ENCODE peak calls at places on chromosomes 2 and 18, in five cellular contexts. D, H, C, O and G are unnamed samples.

GRCh38 chr2:200765995-200766660 is 45.6 kb upstream of the BZW1 start:
- DNase-seq in D (peak), H (peak), C (no peak), O (no peak), G (no peak)

GRCh38 chr2:54597153-54597827 is 126.2 kb upstream of the EML6 start:
- DNase-seq in D (peak), H (no peak), C (peak), O (no peak), G (no peak)

GRCh38 chr2:68295523-68295922 is 24.2 kb downstream of the CNRIP1 start:
- DNase-seq in D (no peak), H (no peak), C (no peak), O (no peak), G (no peak)

GRCh38 chr2:176164184-176164802 is 7.2 kb downstream of the HOXD3 start:
- DNase-seq in D (no peak), H (no peak), C (no peak), O (no peak), G (no peak)

GRCh38 chr2:118386636-118387302 is 298.5 kb downstream of the INSIG2 start:
- DNase-seq in D (peak), H (peak), C (no peak), O (no peak), G (peak)

GRCh38 chr2:7102831-7103230 is 185.6 kb downstream of the RNF144A start:
- DNase-seq in D (no peak), H (no peak), C (no peak), O (no peak), G (no peak)

GRCh38 chr18:50170004-50170403 is 24.9 kb downstream of the MYO5B start:
- DNase-seq in D (no peak), H (no peak), C (no peak), O (no peak), G (no peak)

GRCh38 chr2:72755647-72756423 is 70.0 kb downstream of the EXOC6B start:
- DNase-seq in D (peak), H (no peak), C (no peak), O (no peak), G (peak)

GRCh38 chr2:160371251-160372009 is 122.2 kb downstream of the RBMS1 start:
- DNase-seq in D (peak), H (no peak), C (no peak), O (no peak), G (no peak)

GRCh38 chr2:25879133-25879730 is 945 bp upstream of the ASXL2 start:
- DNase-seq in D (peak), H (peak), C (no peak), O (no peak), G (peak)

GRCh38 chr2:216691210-216691741 is 4.1 kb downstream of the IGFBP5 start:
- DNase-seq in D (peak), H (peak), C (no peak), O (peak), G (peak)

GRCh38 chr2:205889073-205889472 is 196.9 kb downstream of the INO80D start:
- DNase-seq in D (peak), H (peak), C (no peak), O (no peak), G (no peak)

GRCh38 chr2:206040525-206040924 is 45.4 kb downstream of the INO80D start:
- DNase-seq in D (no peak), H (no peak), C (no peak), O (no peak), G (peak)

GRCh38 chr18:9775172-9775571 is 67.1 kb downstream of the RAB31 start:
- DNase-seq in D (no peak), H (no peak), C (no peak), O (no peak), G (peak)

GRCh38 chr2:144449028-144449406 is 70.9 kb downstream of the ZEB2 start:
- DNase-seq in D (no peak), H (no peak), C (no peak), O (no peak), G (no peak)

GRCh38 chr18:10290244-10291240 is 163.9 kb upstream of the APCDD1 start:
- DNase-seq in D (no peak), H (no peak), C (no peak), O (no peak), G (peak)

GRCh38 chr2:24304621-24305020 is 55.7 kb downstream of the ITSN2 start:
- DNase-seq in D (no peak), H (no peak), C (no peak), O (no peak), G (peak)

GRCh38 chr2:230737791-230738226 is 25.2 kb downstream of the CAB39 start:
- DNase-seq in D (no peak), H (peak), C (no peak), O (no peak), G (no peak)

GRCh38 chr2:128395196-128395595 is 76.5 kb upstream of the HS6ST1 start:
- DNase-seq in D (no peak), H (no peak), C (peak), O (no peak), G (no peak)

GRCh38 chr2:96144481-96145027 is 686 bp downstream of the DUSP2 start:
- DNase-seq in D (no peak), H (no peak), C (no peak), O (no peak), G (no peak)

GRCh38 chr2:162524849-162525248 is 180.9 kb downstream of the GCA start:
- DNase-seq in D (no peak), H (no peak), C (no peak), O (no peak), G (no peak)

GRCh38 chr2:162518894-162519293 is 175.0 kb downstream of the GCA start:
- DNase-seq in D (no peak), H (no peak), C (no peak), O (no peak), G (no peak)

GRCh38 chr2:162521871-162522655 is 178.1 kb downstream of the GCA start:
- DNase-seq in D (no peak), H (no peak), C (no peak), O (no peak), G (no peak)

GRCh38 chr2:162520959-162521358 is 177.0 kb downstream of the GCA start:
- DNase-seq in D (no peak), H (no peak), C (no peak), O (no peak), G (no peak)

GRCh38 chr2:162524192-162524591 is 180.3 kb downstream of the GCA start:
- DNase-seq in D (peak), H (no peak), C (peak), O (no peak), G (no peak)
- TF ChIP-seq CTCF in D (no peak), H (no peak), C (peak), O (no peak), G (no peak)

GRCh38 chr2:241913703-241914102 is 44.2 kb downstream of the RTP5 start:
- DNase-seq in D (no peak), H (no peak), C (no peak), O (no peak), G (no peak)
- H3K4me3 ChIP-seq in D (no peak), H (no peak), C (no peak), O (no peak), G (no peak)

GRCh38 chr2:178320011-178320410 is 125.7 kb downstream of the OSBPL6 start:
- DNase-seq in D (no peak), H (no peak), C (no peak), O (no peak), G (no peak)
- TF ChIP-seq CTCF in D (no peak), H (no peak), C (no peak), O (no peak), G (no peak)

GRCh38 chr2:177606636-177607035 is 214.1 kb downstream of the AGPS start:
- DNase-seq in D (peak), H (no peak), C (no peak), O (no peak), G (peak)
- H3K4me3 ChIP-seq in D (no peak), H (no peak), C (no peak), O (no peak), G (no peak)

GRCh38 chr2:28341208-28341891 is 51.3 kb upstream of the FOSL2 start:
- DNase-seq in D (no peak), H (no peak), C (no peak), O (no peak), G (peak)

GRCh38 chr2:28342081-28342967 is 50.3 kb upstream of the FOSL2 start:
- DNase-seq in D (peak), H (no peak), C (peak), O (peak), G (peak)

GRCh38 chr2:28339516-28340175 is 53.0 kb upstream of the FOSL2 start:
- DNase-seq in D (no peak), H (no peak), C (no peak), O (no peak), G (no peak)

GRCh38 chr2:28338754-28339325 is 53.8 kb upstream of the FOSL2 start:
- DNase-seq in D (no peak), H (peak), C (no peak), O (no peak), G (no peak)

DNA sequence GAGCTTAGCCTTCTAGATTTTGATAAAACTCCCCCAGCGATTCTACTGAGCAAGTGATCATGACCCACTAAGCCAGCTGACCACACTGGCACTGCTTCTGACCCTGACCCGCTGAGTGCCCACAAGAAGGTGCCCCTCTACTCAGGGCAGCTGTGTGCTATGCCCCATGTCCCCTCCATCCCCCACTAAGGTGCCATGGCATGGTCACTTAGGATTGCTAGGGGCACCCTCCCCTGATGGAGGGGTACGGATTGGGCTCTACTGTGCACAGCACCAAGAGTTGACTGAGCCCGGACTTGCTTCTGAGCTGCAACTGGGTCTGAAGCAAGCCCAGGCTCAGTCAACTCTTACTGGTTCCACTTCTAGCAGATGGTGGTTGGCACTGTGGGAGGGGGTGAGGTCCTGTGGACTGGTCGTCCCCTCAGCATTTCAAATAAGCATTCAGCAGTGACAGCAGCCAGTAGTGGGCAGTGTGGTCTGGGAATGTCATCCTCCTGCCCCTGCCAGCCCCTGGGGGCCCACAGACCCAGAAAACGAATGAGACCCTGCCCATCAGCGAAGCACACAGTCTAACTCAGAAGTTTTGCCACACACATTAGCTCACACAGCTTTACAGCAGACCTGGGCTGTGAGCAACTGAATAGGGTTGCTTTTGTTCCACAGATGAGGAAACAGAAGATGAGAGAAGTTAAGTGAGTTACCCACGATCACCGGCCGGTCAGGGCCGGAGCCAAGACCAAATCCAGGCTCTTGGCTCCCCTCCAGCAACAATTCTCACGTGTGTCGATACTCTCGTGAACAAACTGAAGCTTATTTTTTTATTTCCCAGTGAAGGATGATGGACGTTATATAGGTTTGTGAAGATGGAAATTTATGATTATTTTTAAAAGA is 52.1 kb upstream of the FOSL2 start:
- DNase-seq in D (no peak), H (no peak), C (no peak), O (no peak), G (no peak)
- TF ChIP-seq CTCF in D (no peak), H (no peak), C (no peak), O (no peak), G (peak)